ENCODE peak calls at places on chromosomes 12 and 14, in five cellular contexts. B is IMR-90, J is PC-3, R is GM23338, O is astrocyte. M is an unnamed sample.

GRCh38 chr14:35355981-35356839 is 48.3 kb downstream of the NFKBIA start:
- DNase-seq in B (peak; percentile 58), J (peak; percentile 53), R (no peak), O (peak; percentile 79), M (peak; percentile 60)

GRCh38 chr12:6199531-6200265 is 502 bp upstream of the CD9 start:
- DNase-seq in B (no peak), J (peak; percentile 20), R (peak; percentile 85), O (no peak), M (no peak)

GRCh38 chr14:48744202-48744601 is 842.0 kb downstream of the RPS29 start:
- DNase-seq in B (no peak), J (no peak), R (no peak), O (no peak), M (no peak)

GRCh38 chr12:118706437-118706836 is 274.9 kb upstream of the SRRM4 start:
- DNase-seq in B (no peak), J (no peak), R (no peak), O (no peak), M (no peak)

GRCh38 chr14:22898302-22898894 is 15.4 kb downstream of the REM2 start:
- DNase-seq in B (peak; percentile 88), J (peak; percentile 78), R (no peak), O (peak; percentile 76), M (peak; percentile 91)

GRCh38 chr14:96762650-96763049 is 34.5 kb upstream of the VRK1 start:
- DNase-seq in B (peak; percentile 58), J (peak; percentile 78), R (peak; percentile 93), O (peak; percentile 36), M (peak; percentile 65)

GRCh38 chr12:68119250-68119649 is 40.3 kb downstream of the IFNG start:
- DNase-seq in B (no peak), J (peak; percentile 11), R (no peak), O (no peak), M (no peak)

GRCh38 chr14:75888933-75889332 is 92.9 kb downstream of the TGFB3 start:
- DNase-seq in B (no peak), J (no peak), R (no peak), O (no peak), M (no peak)

GRCh38 chr12:15152864-15153263 is 68.4 kb downstream of the RERG start:
- DNase-seq in B (peak; percentile 30), J (peak; percentile 39), R (no peak), O (peak; percentile 89), M (peak; percentile 61)

GRCh38 chr12:132174703-132175490 is 30.6 kb downstream of the NOC4L start:
- DNase-seq in B (no peak), J (peak; percentile 24), R (no peak), O (no peak), M (no peak)

GRCh38 chr12:63301311-63301710 is 150.3 kb upstream of the AVPR1A start:
- DNase-seq in B (no peak), J (peak; percentile 6), R (no peak), O (no peak), M (peak; percentile 13)

GRCh38 chr14:89237923-89238529 is 179.0 kb downstream of the FOXN3 start:
- DNase-seq in B (peak; percentile 19), J (peak; percentile 52), R (peak; percentile 85), O (no peak), M (peak; percentile 48)

GRCh38 chr14:103512701-103513611 is 9.7 kb downstream of the CKB start:
- DNase-seq in B (peak; percentile 80), J (peak; percentile 28), R (peak; percentile 45), O (peak; percentile 77), M (peak; percentile 99)

GRCh38 chr12:113899844-113900471 is 66.2 kb downstream of the RBM19 start:
- DNase-seq in B (no peak), J (no peak), R (peak; percentile 42), O (no peak), M (no peak)

GRCh38 chr12:20404576-20405346 is 36.4 kb downstream of the PDE3A start:
- DNase-seq in B (peak; percentile 6), J (no peak), R (no peak), O (no peak), M (no peak)

GRCh38 chr12:111887916-111888745 is 46.1 kb downstream of the MAPKAPK5 start:
- DNase-seq in B (no peak), J (no peak), R (no peak), O (no peak), M (no peak)

GRCh38 chr12:88993655-88994054 is 358.6 kb downstream of the DUSP6 start:
- DNase-seq in B (peak; percentile 83), J (peak; percentile 80), R (peak; percentile 65), O (peak; percentile 56), M (peak; percentile 77)

GRCh38 chr14:71658261-71658860 is 273.9 kb upstream of the RGS6 start:
- DNase-seq in B (no peak), J (no peak), R (no peak), O (peak; percentile 44), M (peak; percentile 52)

GRCh38 chr14:29817767-29818166 is 109.9 kb downstream of the PRKD1 start:
- DNase-seq in B (no peak), J (no peak), R (no peak), O (no peak), M (no peak)

GRCh38 chr14:29821665-29822429 is 105.8 kb downstream of the PRKD1 start:
- DNase-seq in B (no peak), J (peak; percentile 5), R (no peak), O (no peak), M (no peak)

GRCh38 chr14:29822430-29822709 is 105.3 kb downstream of the PRKD1 start:
- DNase-seq in B (peak; percentile 7), J (no peak), R (no peak), O (no peak), M (no peak)

GRCh38 chr14:29820785-29821184 is 106.9 kb downstream of the PRKD1 start:
- DNase-seq in B (no peak), J (no peak), R (no peak), O (no peak), M (peak; percentile 7)
- H2AFZ ChIP-seq in B (no peak overlapping the region), J (no peak overlapping the region), R (no peak overlapping the region), O (no peak overlapping the region), M (no peak overlapping the region)

GRCh38 chr12:61513499-61513898 is 746.7 kb upstream of the USP15 start:
- DNase-seq in B (no peak), J (no peak), R (no peak), O (no peak), M (no peak)

GRCh38 chr12:61513972-61514371 is 746.2 kb upstream of the USP15 start:
- DNase-seq in B (no peak), J (no peak), R (no peak), O (no peak), M (no peak)
- H2AFZ ChIP-seq in B (no peak overlapping the region), J (no peak overlapping the region), R (no peak overlapping the region), O (no peak overlapping the region), M (no peak overlapping the region)

GRCh38 chr14:99645545-99646505 is 896 bp downstream of the HHIPL1 start:
- DNase-seq in B (no peak), J (no peak), R (no peak), O (no peak), M (no peak)
- H2AFZ ChIP-seq in B (peak overlapping the region; percentile 94), J (peak overlapping the region; percentile 73), R (peak overlapping the region; percentile 96), O (peak overlapping the region; percentile 94), M (peak overlapping the region; percentile 91)

GRCh38 chr12:53208435-53208834 is 1.4 kb upstream of the ITGB7 start:
- DNase-seq in B (no peak), J (no peak), R (no peak), O (no peak), M (no peak)
- H2AFZ ChIP-seq in B (no peak overlapping the region), J (no peak overlapping the region), R (no peak overlapping the region), O (no peak overlapping the region), M (no peak overlapping the region)

DNA sequence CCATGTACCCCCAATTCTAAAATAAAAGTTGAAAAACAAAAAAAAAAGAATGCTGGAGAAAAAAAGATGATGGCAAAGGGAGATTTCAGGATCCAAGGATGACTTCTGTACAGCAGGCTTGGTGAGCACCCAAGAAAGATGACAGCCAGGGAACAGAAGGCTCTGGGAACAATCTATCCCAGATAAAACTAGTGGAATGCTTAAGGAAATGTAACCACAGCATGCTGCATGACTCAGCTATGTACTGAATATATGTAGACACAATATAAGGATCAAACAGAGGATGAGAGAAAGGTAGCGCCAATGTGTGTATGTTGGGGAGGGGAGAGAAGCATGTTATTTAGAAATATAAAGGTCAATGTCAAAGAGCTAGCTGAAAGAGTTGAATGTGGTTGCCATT is 123.7 kb upstream of the TMTC1 start:
- DNase-seq in B (no peak), J (peak; percentile 28), R (no peak), O (peak; percentile 29), M (no peak)
- H2AFZ ChIP-seq in B (no peak overlapping the region), J (no peak overlapping the region), R (no peak overlapping the region), O (no peak overlapping the region), M (no peak overlapping the region)

GRCh38 chr12:50785406-50785805 is 21.5 kb downstream of the ATF1 start:
- DNase-seq in B (no peak), J (no peak), R (no peak), O (peak; percentile 80), M (no peak)

GRCh38 chr12:50787618-50788017 is 23.7 kb downstream of the ATF1 start:
- DNase-seq in B (no peak), J (no peak), R (no peak), O (no peak), M (no peak)

GRCh38 chr12:50788562-50788961 is 24.7 kb downstream of the ATF1 start:
- DNase-seq in B (peak; percentile 98), J (peak; percentile 27), R (no peak), O (peak; percentile 98), M (peak; percentile 87)

GRCh38 chr12:50784501-50784900 is 20.6 kb downstream of the ATF1 start:
- DNase-seq in B (no peak), J (no peak), R (no peak), O (no peak), M (no peak)

GRCh38 chr12:50786498-50787231 is 22.8 kb downstream of the ATF1 start:
- DNase-seq in B (peak; percentile 97), J (peak; percentile 98), R (peak; percentile 14), O (peak; percentile 98), M (peak; percentile 94)
- H2AFZ ChIP-seq in B (peak overlapping the region; percentile 67), J (peak overlapping the region; percentile 4), R (no peak overlapping the region), O (no peak overlapping the region), M (peak overlapping the region; percentile 54)

GRCh38 chr14:51870620-51871019 is 10.2 kb downstream of the GNG2 start:
- DNase-seq in B (no peak), J (no peak), R (no peak), O (no peak), M (no peak)

GRCh38 chr14:51869426-51870113 is 9.2 kb downstream of the GNG2 start:
- DNase-seq in B (no peak), J (no peak), R (no peak), O (no peak), M (no peak)

GRCh38 chr14:51872396-51872795 is 12.0 kb downstream of the GNG2 start:
- DNase-seq in B (no peak), J (no peak), R (no peak), O (no peak), M (no peak)

GRCh38 chr14:51871846-51872245 is 11.4 kb downstream of the GNG2 start:
- DNase-seq in B (no peak), J (no peak), R (no peak), O (no peak), M (no peak)

GRCh38 chr14:51873221-51873893 is 12.9 kb downstream of the GNG2 start:
- DNase-seq in B (peak; percentile 98), J (peak; percentile 97), R (no peak), O (peak; percentile 96), M (peak; percentile 92)
- H2AFZ ChIP-seq in B (no peak overlapping the region), J (peak overlapping the region; percentile 44), R (no peak overlapping the region), O (peak overlapping the region; percentile 6), M (peak overlapping the region; percentile 0)